ENCODE peak calls at places on chromosomes 12 and 14, in four cellular contexts. R is GM12878, P is H1, Q is K562. H is an unnamed sample.

GRCh38 chr14:100429537-100429936 is 106.4 kb downstream of the SLC25A47 start:
- DNase-seq in Q (no peak), R (no peak), P (no peak), H (peak; percentile 88)

GRCh38 chr14:32564591-32564990 is 235.5 kb downstream of the AKAP6 start:
- DNase-seq in R (no peak), Q (no peak), P (no peak), H (no peak)

GRCh38 chr12:46473634-46474201 is 101.1 kb upstream of the SLC38A2 start:
- DNase-seq in R (peak; percentile 51), Q (peak; percentile 56), P (no peak), H (peak; percentile 95)

GRCh38 chr12:53298154-53298553 is 1.3 kb upstream of the MYG1 start:
- DNase-seq in P (no peak), R (no peak), Q (no peak), H (no peak)

GRCh38 chr12:7091660-7092228 is 501 bp downstream of the C1R start:
- DNase-seq in R (no peak), P (no peak), Q (no peak), H (no peak)

GRCh38 chr12:9673404-9674225 is 4.1 kb downstream of the CLEC2D start:
- DNase-seq in P (no peak), Q (peak; percentile 64), R (no peak), H (peak; percentile 14)

GRCh38 chr12:56476972-56477432 is 8.6 kb downstream of the SPRYD4 start:
- DNase-seq in Q (no peak), P (no peak), R (no peak), H (peak; percentile 69)

GRCh38 chr14:103118019-103118662 is 5.1 kb upstream of the TNFAIP2 start:
- DNase-seq in Q (peak; percentile 22), R (no peak), P (no peak), H (no peak)

GRCh38 chr12:54658306-54659264 is 10.4 kb upstream of the DCD start:
- DNase-seq in Q (peak; percentile 67), P (peak; percentile 87), R (no peak), H (peak; percentile 30)

GRCh38 chr14:61148742-61149350 is 132.3 kb downstream of the TMEM30B start:
- DNase-seq in P (no peak), R (no peak), Q (no peak), H (no peak)

GRCh38 chr14:61147898-61148549 is 133.1 kb downstream of the TMEM30B start:
- DNase-seq in Q (no peak), R (no peak), P (no peak), H (peak; percentile 57)

GRCh38 chr14:61145903-61146411 is 135.2 kb downstream of the TMEM30B start:
- DNase-seq in R (no peak), P (no peak), Q (no peak), H (no peak)

GRCh38 chr14:61146896-61147295 is 134.2 kb downstream of the TMEM30B start:
- DNase-seq in R (no peak), Q (no peak), P (no peak), H (no peak)

GRCh38 chr14:61147369-61147897 is 133.7 kb downstream of the TMEM30B start:
- DNase-seq in P (no peak), R (no peak), Q (no peak), H (no peak)
- TF ChIP-seq JUND in P (no peak), R (no peak), Q (no peak), H (no peak)

GRCh38 chr12:80232873-80233272 is 133.5 kb downstream of the OTOGL start:
- DNase-seq in R (no peak), Q (no peak), P (no peak), H (no peak)

GRCh38 chr12:80233926-80234325 is 134.6 kb downstream of the OTOGL start:
- DNase-seq in P (no peak), Q (no peak), R (no peak), H (no peak)

GRCh38 chr12:80226576-80226975 is 127.2 kb downstream of the OTOGL start:
- DNase-seq in R (no peak), P (no peak), Q (no peak), H (no peak)

GRCh38 chr12:80230068-80230467 is 130.7 kb downstream of the OTOGL start:
- DNase-seq in R (no peak), Q (no peak), P (no peak), H (no peak)
- TF ChIP-seq CREB1 in R (no peak), Q (no peak), P (no peak), H (no peak)

GRCh38 chr12:89352492-89353187 is at the start of gene DUSP6:
- DNase-seq in P (peak; percentile 93), Q (no peak), R (no peak), H (peak; percentile 98)
- TF ChIP-seq JUND in P (peak; percentile 48), Q (no peak), R (no peak), H (peak; percentile 70)

DNA sequence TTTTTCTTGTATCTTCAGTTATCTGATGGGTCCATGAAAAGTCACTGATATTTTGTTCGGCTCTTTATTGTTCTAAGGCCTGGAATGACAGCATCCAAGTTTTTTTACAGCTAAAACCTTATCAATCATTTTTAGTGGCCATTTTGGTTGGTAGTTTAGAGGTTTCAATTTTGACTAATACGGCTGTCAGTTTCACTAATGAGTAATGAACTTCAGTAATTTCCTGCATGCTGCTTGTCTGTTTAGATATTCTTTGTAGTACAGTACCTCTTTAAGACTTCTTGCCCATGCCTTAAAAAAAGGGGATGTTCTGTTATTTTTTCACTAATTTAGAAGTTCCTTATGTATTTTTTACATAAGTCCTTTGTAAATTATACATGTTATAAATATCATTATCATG is 176.7 kb downstream of the LRFN5 start:
- DNase-seq in R (no peak), P (no peak), Q (no peak), H (no peak)
- TF ChIP-seq CREB1 in R (no peak), P (no peak), Q (no peak), H (no peak)

DNA sequence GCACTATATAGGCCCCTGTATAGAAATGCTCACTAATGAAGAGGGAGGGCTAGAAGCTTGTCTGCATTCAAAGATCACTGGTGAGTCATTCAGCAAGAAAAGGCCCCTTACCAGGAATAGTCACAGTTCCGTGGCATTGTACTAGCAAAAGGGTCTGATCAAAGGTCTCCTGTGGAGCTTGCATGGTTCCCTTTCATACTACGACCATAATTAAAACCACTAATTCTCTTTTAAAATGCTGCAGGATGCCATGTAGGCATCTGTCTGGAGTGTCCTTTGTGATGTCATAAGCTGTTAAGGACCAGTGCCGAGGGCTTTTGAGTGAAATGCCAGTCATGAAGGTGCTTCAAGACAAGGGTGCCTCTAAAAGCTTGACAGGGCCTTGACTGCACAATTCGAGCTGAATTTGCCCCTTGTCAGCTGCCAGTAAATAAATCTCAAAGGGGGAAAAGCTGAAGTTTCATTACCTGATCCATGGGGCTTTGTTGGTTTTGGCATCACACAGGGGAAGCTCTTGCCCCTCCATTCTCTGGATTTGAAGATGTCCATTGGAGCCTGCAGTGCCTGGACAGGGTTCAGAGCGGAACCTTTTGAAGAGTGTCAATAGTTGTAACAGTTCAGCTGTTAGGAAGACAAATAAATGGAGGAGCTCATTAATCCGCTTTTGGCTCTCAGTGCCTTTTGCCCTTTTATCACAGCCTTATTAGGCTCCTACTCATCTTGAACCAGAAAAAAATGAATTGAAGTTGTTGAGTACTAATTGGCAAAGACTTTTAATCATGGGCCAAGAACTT is 69.1 kb downstream of the TMEM260 start:
- DNase-seq in R (no peak), Q (no peak), P (no peak), H (no peak)
- TF ChIP-seq JUND in R (no peak), Q (no peak), P (peak; percentile 54), H (no peak)

DNA sequence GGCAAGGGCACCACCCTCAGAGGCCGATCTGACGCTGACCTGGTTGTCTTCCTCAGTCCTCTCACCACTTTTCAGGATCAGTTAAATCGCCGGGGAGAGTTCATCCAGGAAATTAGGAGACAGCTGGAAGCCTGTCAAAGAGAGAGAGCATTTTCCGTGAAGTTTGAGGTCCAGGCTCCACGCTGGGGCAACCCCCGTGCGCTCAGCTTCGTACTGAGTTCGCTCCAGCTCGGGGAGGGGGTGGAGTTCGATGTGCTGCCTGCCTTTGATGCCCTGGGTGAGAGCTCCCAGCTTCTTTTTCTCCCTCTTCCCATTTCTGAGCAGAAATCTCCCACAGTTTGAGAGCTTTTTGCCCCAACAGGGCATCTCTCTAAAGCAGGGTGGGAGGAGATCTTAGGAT is 1.8 kb downstream of the OAS1 start:
- DNase-seq in R (no peak), P (no peak), Q (no peak), H (no peak)
- TF ChIP-seq CREB1 in R (no peak), P (no peak), Q (no peak), H (no peak)

DNA sequence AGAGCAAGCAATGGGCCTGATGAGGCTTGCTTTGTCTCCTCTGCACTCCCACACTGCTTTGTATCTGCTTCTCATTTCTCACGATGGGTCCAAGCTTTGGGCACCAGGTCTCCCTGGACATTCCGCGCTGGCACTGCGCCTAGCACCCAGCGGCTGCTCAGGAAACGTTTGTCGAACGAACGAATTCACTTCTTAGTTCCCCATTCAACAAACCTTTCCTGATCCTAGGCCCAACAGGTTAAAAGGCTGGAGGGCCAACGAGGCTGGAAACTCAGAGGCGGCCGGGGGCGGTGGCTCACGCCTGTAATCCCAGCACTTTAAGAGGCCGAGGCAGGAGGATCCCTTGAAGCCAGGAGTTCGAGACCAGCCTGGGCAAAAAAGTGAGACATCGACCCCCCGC is 1.0 kb upstream of the GLRX5 start:
- DNase-seq in R (no peak), P (no peak), Q (no peak), H (no peak)
- TF ChIP-seq JUND in R (no peak), P (no peak), Q (no peak), H (no peak)